ENCODE peak calls at places on chromosomes 11 and 22, in four cellular contexts. R is OCI-M1; S is NCI-H2081; T is stimulated activated naive CD4-positive, alpha-beta T cell. D is an unnamed sample.
A peak's percentile ranks its signal among the peaks of the same experiment; 100 is the strongest.

GRCh38 chr11:124605719-124606118 is 5.5 kb upstream of the PANX3 start:
- DNase-seq in R (peak; percentile 72), S (no peak), T (no peak), D (no peak)

GRCh38 chr11:57586711-57587110 is 10.8 kb upstream of the SERPING1 start:
- DNase-seq in R (peak; percentile 47), S (no peak), T (no peak), D (no peak)

GRCh38 chr22:21650823-21651520 is 8.9 kb downstream of the SDF2L1 start:
- DNase-seq in R (peak; percentile 65), S (peak; percentile 42), T (no peak), D (no peak)

GRCh38 chr11:44852159-44852707 is 98.5 kb downstream of the TP53I11 start:
- DNase-seq in R (no peak), S (no peak), T (no peak), D (no peak)

GRCh38 chr22:37906364-37907008 is 389 bp downstream of the MICALL1 start:
- DNase-seq in R (no peak), S (no peak), T (no peak), D (no peak)

GRCh38 chr11:68338041-68338800 is 25.8 kb downstream of the LRP5 start:
- DNase-seq in R (peak; percentile 41), S (no peak), T (no peak), D (no peak)

GRCh38 chr11:7872913-7873312 is 58.2 kb downstream of the OR10A6 start:
- DNase-seq in R (no peak), S (no peak), T (no peak), D (no peak)

GRCh38 chr11:61911701-61912529 is 5.5 kb downstream of the RAB3IL1 start:
- DNase-seq in R (no peak), S (no peak), T (no peak), D (no peak)

GRCh38 chr11:100578966-100579365 is 108.1 kb upstream of the ARHGAP42 start:
- DNase-seq in R (no peak), S (no peak), T (no peak), D (no peak)

GRCh38 chr11:27040302-27041115 is at the start of gene BBOX1:
- DNase-seq in R (no peak), S (peak; percentile 2), T (no peak), D (no peak)

GRCh38 chr11:83836883-83837654 is 550.9 kb upstream of the CCDC90B start:
- DNase-seq in R (peak; percentile 69), S (peak; percentile 69), T (no peak), D (peak; percentile 36)

GRCh38 chr22:23144926-23145906 is at the start of gene RAB36:
- DNase-seq in R (peak; percentile 44), S (peak; percentile 88), T (peak; percentile 84), D (peak; percentile 95)

GRCh38 chr11:126318642-126319373 is 14.9 kb downstream of the DCPS start:
- DNase-seq in R (peak; percentile 94), S (no peak), T (no peak), D (peak; percentile 26)